ENCODE peak calls at places on chromosomes 11 and 22, in six cellular contexts. D, O, P, Y, Z and X are unnamed samples.

GRCh38 chr11:116931206-116931953 is 94.0 kb upstream of the APOA1 start:
- DNase-seq in D (peak; percentile 71), O (peak; percentile 9), P (no peak), Y (no peak), Z (peak; percentile 29), X (peak; percentile 50)

GRCh38 chr11:117572129-117572528 is 224.9 kb downstream of the DSCAML1 start:
- DNase-seq in D (no peak), O (no peak), P (no peak), Y (peak; percentile 17), Z (no peak), X (peak; percentile 8)

GRCh38 chr11:122062763-122063162 is 53.3 kb downstream of the BLID start:
- DNase-seq in D (no peak), O (no peak), P (no peak), Y (no peak), Z (no peak), X (no peak)

GRCh38 chr22:36383110-36383581 is 4.6 kb downstream of the MYH9 start:
- DNase-seq in D (peak; percentile 80), O (peak; percentile 89), P (no peak), Y (peak; percentile 68), Z (no peak), X (no peak)

GRCh38 chr11:82864268-82864667 is 36.0 kb downstream of the PRCP start:
- DNase-seq in D (no peak), O (peak; percentile 68), P (no peak), Y (no peak), Z (peak; percentile 46), X (peak; percentile 54)

GRCh38 chr11:17528181-17528691 is 16.0 kb downstream of the USH1C start:
- DNase-seq in D (no peak), O (peak; percentile 35), P (peak; percentile 40), Y (no peak), Z (peak; percentile 46), X (peak; percentile 54)

GRCh38 chr11:68282141-68282860 is 10.5 kb upstream of the C11orf24 start:
- DNase-seq in D (no peak), O (no peak), P (peak; percentile 33), Y (no peak), Z (no peak), X (peak; percentile 88)

GRCh38 chr22:40334899-40335298 is 11.4 kb upstream of the ADSL start:
- DNase-seq in D (peak; percentile 56), O (no peak), P (no peak), Y (no peak), Z (no peak), X (peak; percentile 20)

GRCh38 chr22:40310081-40310770 is 36.1 kb upstream of the ADSL start:
- DNase-seq in D (no peak), O (no peak), P (no peak), Y (no peak), Z (no peak), X (no peak)

GRCh38 chr11:76214968-76215548 is 8.8 kb upstream of the WNT11 start:
- DNase-seq in D (no peak), O (no peak), P (no peak), Y (no peak), Z (no peak), X (no peak)

GRCh38 chr11:123480290-123480815 is 50.3 kb downstream of the GRAMD1B start:
- DNase-seq in D (no peak), O (no peak), P (no peak), Y (no peak), Z (no peak), X (no peak)

GRCh38 chr11:128776088-128776433 is 82.2 kb downstream of the FLI1 start:
- DNase-seq in D (no peak), O (no peak), P (no peak), Y (no peak), Z (no peak), X (no peak)

GRCh38 chr11:116501728-116502127 is 271.1 kb downstream of the BUD13 start:
- DNase-seq in D (no peak), O (no peak), P (no peak), Y (no peak), Z (no peak), X (no peak)

GRCh38 chr22:21761086-21761485 is 25.5 kb upstream of the YPEL1 start:
- DNase-seq in D (no peak), O (no peak), P (peak; percentile 23), Y (no peak), Z (no peak), X (no peak)

GRCh38 chr22:36417281-36417686 is 29.5 kb upstream of the MYH9 start:
- DNase-seq in D (no peak), O (peak; percentile 69), P (no peak), Y (peak; percentile 63), Z (no peak), X (no peak)

GRCh38 chr11:113664069-113664980 is 41.8 kb downstream of the TMPRSS5 start:
- DNase-seq in D (no peak), O (peak; percentile 86), P (no peak), Y (no peak), Z (no peak), X (no peak)

GRCh38 chr11:42974510-42974909 is 337.3 kb upstream of the API5 start:
- DNase-seq in D (no peak), O (no peak), P (no peak), Y (no peak), Z (no peak), X (no peak)

GRCh38 chr11:120881591-120881990 is 142.3 kb upstream of the TBCEL start:
- DNase-seq in D (no peak), O (no peak), P (no peak), Y (no peak), Z (no peak), X (no peak)

GRCh38 chr11:120040136-120040840 is 97.6 kb downstream of the TRIM29 start:
- DNase-seq in D (no peak), O (no peak), P (no peak), Y (no peak), Z (no peak), X (no peak)

GRCh38 chr11:3190600-3190999 is 25.5 kb upstream of the OSBPL5 start:
- DNase-seq in D (no peak), O (no peak), P (no peak), Y (peak; percentile 15), Z (no peak), X (no peak)

GRCh38 chr11:114399490-114399889 is 821 bp downstream of the C11orf71 start:
- DNase-seq in D (no peak), O (no peak), P (no peak), Y (no peak), Z (no peak), X (no peak)

GRCh38 chr11:29005401-29005980 is 897.3 kb downstream of the METTL15 start:
- DNase-seq in D (no peak), O (no peak), P (no peak), Y (no peak), Z (no peak), X (no peak)

GRCh38 chr22:45034156-45034555 is 24.4 kb upstream of the PHF21B start:
- DNase-seq in D (no peak), O (no peak), P (no peak), Y (no peak), Z (no peak), X (no peak)